ENCODE peak calls at places on chromosomes 12 and 14, in nine cellular contexts. E is AG10803; O is renal cortical epithelial cell; P is activated naive CD8-positive, alpha-beta T cell treated with anti-CD3 and anti-CD28 coated beads, Interleukin-2, amount 50 U/mL, for 24 hours; D is thyroid gland; X is B cell; K is NCI-H1105; C is transverse colon; M is activated naive CD4-positive, alpha-beta T cell treated with Interleukin-2 at 50 U/mL for 16 hours. I is an unnamed sample.
A peak's percentile ranks its signal among the peaks of the same experiment; 100 is the strongest.

GRCh38 chr12:22334696-22335290 is at the start of gene ST8SIA1:
- DNase-seq in D (peak; percentile 41), M (peak; percentile 71), O (peak; percentile 11), X (peak; percentile 17), K (peak; percentile 51), C (peak; percentile 43), E (peak; percentile 15), P (peak; percentile 41), I (no peak)

GRCh38 chr12:102526701-102527100 is 46.3 kb upstream of the IGF1 start:
- DNase-seq in E (peak; percentile 41), C (no peak), M (no peak), D (no peak), P (no peak), X (no peak), O (peak; percentile 22), K (no peak), I (no peak)

GRCh38 chr12:106205208-106206069 is 42.4 kb downstream of the CKAP4 start:
- DNase-seq in K (peak; percentile 31), P (no peak), M (no peak), O (no peak), D (peak; percentile 93), C (no peak), X (no peak), E (peak; percentile 35), I (peak; percentile 25)

GRCh38 chr12:78753058-78753457 is 111.5 kb upstream of the SYT1 start:
- DNase-seq in M (no peak), O (no peak), X (no peak), K (no peak), E (no peak), D (no peak), C (no peak), P (no peak), I (no peak)

GRCh38 chr12:71721781-71722511 is 32.7 kb upstream of the RAB21 start:
- DNase-seq in C (no peak), E (no peak), O (no peak), M (no peak), P (no peak), X (no peak), D (no peak), K (no peak), I (no peak)

GRCh38 chr12:57716305-57716704 is 22.2 kb downstream of the AGAP2 start:
- DNase-seq in D (no peak), C (no peak), O (no peak), P (no peak), K (no peak), M (no peak), X (no peak), E (no peak), I (no peak)

GRCh38 chr12:22684526-22685118 is 59.7 kb downstream of the ETNK1 start:
- DNase-seq in K (peak; percentile 23), X (peak; percentile 41), C (no peak), O (peak; percentile 70), P (no peak), E (peak; percentile 57), D (no peak), M (no peak), I (peak; percentile 8)

GRCh38 chr14:29240046-29240445 is 473.5 kb downstream of the FOXG1 start:
- DNase-seq in X (no peak), D (no peak), K (no peak), M (no peak), P (no peak), C (no peak), O (no peak), E (peak; percentile 82), I (no peak)

GRCh38 chr14:81127785-81128184 is 93.0 kb downstream of the GTF2A1 start:
- DNase-seq in X (no peak), P (no peak), C (no peak), E (peak; percentile 4), K (no peak), D (no peak), M (no peak), O (no peak), I (no peak)

GRCh38 chr12:117792471-117792870 is 176.3 kb downstream of the KSR2 start:
- DNase-seq in K (no peak), O (no peak), E (no peak), M (no peak), D (no peak), P (no peak), C (no peak), X (no peak), I (no peak)

GRCh38 chr12:107992870-107993451 is 136.1 kb upstream of the WSCD2 start:
- DNase-seq in O (peak; percentile 30), M (no peak), P (peak; percentile 2), E (peak; percentile 30), X (no peak), K (peak; percentile 20), D (peak; percentile 32), C (no peak), I (peak; percentile 26)

GRCh38 chr12:88223519-88223918 is 81.4 kb downstream of the TMTC3 start:
- DNase-seq in E (no peak), D (no peak), X (no peak), P (no peak), M (no peak), O (no peak), K (no peak), C (no peak), I (no peak)

GRCh38 chr14:54881235-54881760 is 21.3 kb downstream of the GCH1 start:
- DNase-seq in X (peak; percentile 45), O (no peak), M (peak; percentile 19), D (no peak), E (peak; percentile 70), K (no peak), P (peak; percentile 26), C (no peak), I (peak; percentile 15)

GRCh38 chr14:75982724-75983358 is 1.0 kb upstream of the TGFB3 start:
- DNase-seq in M (no peak), X (no peak), P (no peak), K (peak; percentile 61), O (no peak), D (peak; percentile 52), C (peak; percentile 59), E (peak; percentile 78), I (no peak)

GRCh38 chr12:11500222-11500860 is 105.0 kb upstream of the PRB2 start:
- DNase-seq in C (peak; percentile 83), D (peak; percentile 91), O (peak; percentile 42), K (peak; percentile 57), X (peak; percentile 79), M (peak; percentile 70), E (peak; percentile 46), P (peak; percentile 88), I (peak; percentile 32)

GRCh38 chr14:95078841-95079240 is 78.5 kb downstream of the DICER1 start:
- DNase-seq in C (no peak), E (no peak), M (no peak), P (no peak), K (no peak), X (no peak), D (no peak), O (no peak), I (no peak)

GRCh38 chr12:80195737-80196136 is 96.4 kb downstream of the OTOGL start:
- DNase-seq in O (no peak), P (no peak), X (no peak), K (no peak), C (no peak), M (no peak), E (no peak), D (no peak), I (no peak)

GRCh38 chr14:44771495-44771894 is 190.3 kb downstream of the KLHL28 start:
- DNase-seq in O (no peak), E (no peak), M (no peak), C (no peak), P (no peak), K (no peak), D (no peak), X (no peak), I (no peak)

GRCh38 chr12:12267801-12268200 is 957 bp upstream of the LRP6 start:
- DNase-seq in K (peak; percentile 45), X (no peak), E (no peak), O (no peak), C (no peak), D (no peak), M (no peak), P (no peak), I (no peak)

GRCh38 chr12:19620222-19620621 is 180.9 kb downstream of the AEBP2 start:
- DNase-seq in E (no peak), O (no peak), K (no peak), D (no peak), P (no peak), M (no peak), C (peak; percentile 77), X (no peak), I (no peak)

GRCh38 chr12:103640410-103640809 is 53.3 kb downstream of the STAB2 start:
- DNase-seq in X (no peak), K (no peak), E (no peak), P (no peak), M (no peak), D (no peak), O (no peak), C (no peak), I (no peak)

GRCh38 chr14:21107360-21107781 is 6.5 kb downstream of the TMEM253 start:
- DNase-seq in O (peak; percentile 48), E (no peak), D (no peak), P (no peak), K (no peak), C (no peak), X (no peak), M (no peak), I (no peak)

GRCh38 chr12:88703790-88704189 is 123.5 kb upstream of the KITLG start:
- DNase-seq in O (no peak), K (no peak), X (no peak), C (no peak), E (no peak), D (no peak), P (no peak), M (no peak), I (no peak)

GRCh38 chr12:29350080-29350479 is 30.9 kb downstream of the ERGIC2 start:
- DNase-seq in D (no peak), O (peak; percentile 64), M (no peak), X (no peak), K (peak; percentile 56), C (no peak), E (peak; percentile 74), P (no peak), I (peak; percentile 44)

GRCh38 chr14:44405350-44405619 is 101.8 kb downstream of the FSCB start:
- DNase-seq in E (no peak), X (no peak), D (no peak), M (no peak), O (no peak), C (no peak), P (no peak), K (no peak), I (no peak)

GRCh38 chr12:121536058-121536928 is 44.5 kb downstream of the KDM2B start:
- DNase-seq in C (peak; percentile 85), E (peak; percentile 76), K (peak; percentile 92), D (peak; percentile 81), X (peak; percentile 87), O (peak; percentile 64), P (peak; percentile 68), M (peak; percentile 50), I (peak; percentile 70)

GRCh38 chr14:105282098-105282725 is 18.6 kb downstream of the BRF1 start:
- DNase-seq in C (no peak), K (no peak), X (no peak), P (no peak), O (no peak), M (no peak), E (no peak), D (no peak), I (no peak)

GRCh38 chr12:33314223-33314622 is 125.4 kb downstream of the SYT10 start:
- DNase-seq in P (no peak), D (no peak), X (no peak), O (no peak), M (no peak), E (no peak), K (no peak), C (no peak), I (no peak)

GRCh38 chr12:3046441-3047200 is 30.6 kb upstream of the TSPAN9 start:
- DNase-seq in P (no peak), X (no peak), C (no peak), D (peak; percentile 87), O (peak; percentile 79), E (peak; percentile 55), M (no peak), K (no peak), I (no peak)

GRCh38 chr12:87812711-87813110 is 216.5 kb downstream of the C12orf50 start:
- DNase-seq in K (no peak), X (no peak), P (no peak), E (no peak), M (no peak), C (no peak), O (no peak), D (no peak), I (no peak)

GRCh38 chr12:54991992-54992377 is 7.4 kb upstream of the TESPA1 start:
- DNase-seq in C (no peak), M (no peak), D (no peak), K (no peak), X (peak; percentile 40), P (no peak), E (no peak), O (no peak), I (no peak)